ENCODE peak calls at places on chromosome 1, in nine cellular contexts. One of them, this sample, is unnamed.

GRCh38 chr1:3179471-3179870 is 110.5 kb downstream of the PRDM16 start:
- DNase-seq in astrocyte of the spinal cord: no peak
- DNase-seq in tibial artery: no peak
- DNase-seq in sigmoid colon: no peak
- DNase-seq in GM12865: no peak
- DNase-seq in heart left ventricle: no peak
- DNase-seq in cardiac fibroblast: no peak
- DNase-seq in lower lobe of right lung: no peak
- DNase-seq in esophagus muscularis mucosa: no peak
- DNase-seq in this sample: no peak

GRCh38 chr1:190849346-190849745 is 371.7 kb upstream of the BRINP3 start:
- DNase-seq in astrocyte of the spinal cord: no peak
- DNase-seq in tibial artery: no peak
- DNase-seq in sigmoid colon: no peak
- DNase-seq in GM12865: no peak
- DNase-seq in heart left ventricle: no peak
- DNase-seq in cardiac fibroblast: no peak
- DNase-seq in lower lobe of right lung: no peak
- DNase-seq in esophagus muscularis mucosa: no peak
- DNase-seq in this sample: no peak

GRCh38 chr1:108537976-108538375 is 21.9 kb upstream of the EEIG2 start:
- DNase-seq in astrocyte of the spinal cord: no peak
- DNase-seq in tibial artery: no peak
- DNase-seq in sigmoid colon: no peak
- DNase-seq in GM12865: no peak
- DNase-seq in heart left ventricle: no peak
- DNase-seq in cardiac fibroblast: peak
- DNase-seq in lower lobe of right lung: no peak
- DNase-seq in esophagus muscularis mucosa: no peak
- DNase-seq in this sample: no peak

GRCh38 chr1:89309828-89310227 is 37.2 kb upstream of the GBP5 start:
- DNase-seq in astrocyte of the spinal cord: no peak
- DNase-seq in tibial artery: no peak
- DNase-seq in sigmoid colon: no peak
- DNase-seq in GM12865: no peak
- DNase-seq in heart left ventricle: no peak
- DNase-seq in cardiac fibroblast: no peak
- DNase-seq in lower lobe of right lung: no peak
- DNase-seq in esophagus muscularis mucosa: no peak
- DNase-seq in this sample: no peak

GRCh38 chr1:184272178-184272866 is 114.5 kb upstream of the C1orf21 start:
- DNase-seq in astrocyte of the spinal cord: peak
- DNase-seq in tibial artery: no peak
- DNase-seq in sigmoid colon: no peak
- DNase-seq in GM12865: no peak
- DNase-seq in heart left ventricle: no peak
- DNase-seq in cardiac fibroblast: no peak
- DNase-seq in lower lobe of right lung: no peak
- DNase-seq in esophagus muscularis mucosa: no peak
- DNase-seq in this sample: no peak

GRCh38 chr1:38084700-38085099 is 38.1 kb upstream of the POU3F1 start:
- DNase-seq in astrocyte of the spinal cord: no peak
- DNase-seq in tibial artery: no peak
- DNase-seq in sigmoid colon: no peak
- DNase-seq in GM12865: no peak
- DNase-seq in heart left ventricle: no peak
- DNase-seq in cardiac fibroblast: no peak
- DNase-seq in lower lobe of right lung: no peak
- DNase-seq in esophagus muscularis mucosa: no peak
- DNase-seq in this sample: no peak

GRCh38 chr1:37477198-37477931 is 3.0 kb downstream of the ZC3H12A start:
- DNase-seq in astrocyte of the spinal cord: peak
- DNase-seq in tibial artery: no peak
- DNase-seq in sigmoid colon: no peak
- DNase-seq in GM12865: peak
- DNase-seq in heart left ventricle: no peak
- DNase-seq in cardiac fibroblast: peak
- DNase-seq in lower lobe of right lung: peak
- DNase-seq in esophagus muscularis mucosa: no peak
- DNase-seq in this sample: no peak

GRCh38 chr1:87362834-87363426 is 34.2 kb downstream of the LMO4 start:
- DNase-seq in astrocyte of the spinal cord: no peak
- DNase-seq in tibial artery: no peak
- DNase-seq in sigmoid colon: no peak
- DNase-seq in GM12865: no peak
- DNase-seq in heart left ventricle: no peak
- DNase-seq in cardiac fibroblast: no peak
- DNase-seq in lower lobe of right lung: no peak
- DNase-seq in esophagus muscularis mucosa: no peak
- DNase-seq in this sample: no peak

GRCh38 chr1:50704126-50704525 is 255.9 kb downstream of the FAF1 start:
- DNase-seq in astrocyte of the spinal cord: peak
- DNase-seq in tibial artery: no peak
- DNase-seq in sigmoid colon: no peak
- DNase-seq in GM12865: peak
- DNase-seq in heart left ventricle: no peak
- DNase-seq in cardiac fibroblast: peak
- DNase-seq in lower lobe of right lung: no peak
- DNase-seq in esophagus muscularis mucosa: no peak
- DNase-seq in this sample: no peak

GRCh38 chr1:223142795-223143759 is at the start of gene TLR5:
- DNase-seq in astrocyte of the spinal cord: peak
- DNase-seq in tibial artery: peak
- DNase-seq in sigmoid colon: peak
- DNase-seq in GM12865: peak
- DNase-seq in heart left ventricle: peak
- DNase-seq in cardiac fibroblast: peak
- DNase-seq in lower lobe of right lung: peak
- DNase-seq in esophagus muscularis mucosa: peak
- DNase-seq in this sample: peak

DNA sequence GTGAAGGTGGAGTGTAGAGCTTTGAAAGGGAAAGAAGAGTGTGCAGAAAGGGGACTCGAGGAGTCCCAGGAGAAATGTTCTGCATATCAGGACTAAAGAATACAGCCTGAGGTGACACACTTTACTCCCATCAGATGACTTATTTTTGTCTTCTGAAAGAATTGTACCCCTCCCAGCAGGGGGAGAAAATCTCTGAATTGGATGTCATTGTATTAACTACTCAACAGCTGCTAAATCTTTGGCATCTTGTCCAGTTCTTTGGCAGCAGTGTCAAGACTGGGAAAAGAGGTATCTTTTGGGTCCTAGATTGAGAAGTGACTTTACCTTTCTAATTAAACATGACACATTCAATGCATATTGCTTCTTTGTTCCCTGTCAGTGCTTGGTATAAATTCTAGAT is 18.9 kb downstream of the UBE4B start:
- DNase-seq in astrocyte of the spinal cord: no peak
- DNase-seq in tibial artery: no peak
- DNase-seq in sigmoid colon: no peak
- DNase-seq in GM12865: no peak
- DNase-seq in heart left ventricle: no peak
- DNase-seq in cardiac fibroblast: no peak
- DNase-seq in lower lobe of right lung: no peak
- DNase-seq in esophagus muscularis mucosa: no peak
- DNase-seq in this sample: no peak
- TF ChIP-seq CTCF in astrocyte of the spinal cord: no peak
- TF ChIP-seq CTCF in tibial artery: no peak
- TF ChIP-seq CTCF in sigmoid colon: no peak
- TF ChIP-seq CTCF in GM12865: no peak
- TF ChIP-seq CTCF in heart left ventricle: no peak
- TF ChIP-seq CTCF in cardiac fibroblast: no peak
- TF ChIP-seq CTCF in lower lobe of right lung: no peak
- TF ChIP-seq CTCF in esophagus muscularis mucosa: no peak
- TF ChIP-seq CTCF in this sample: no peak

GRCh38 chr1:178101654-178102053 is 7.8 kb downstream of the RASAL2 start:
- DNase-seq in astrocyte of the spinal cord: no peak
- DNase-seq in tibial artery: no peak
- DNase-seq in sigmoid colon: no peak
- DNase-seq in GM12865: no peak
- DNase-seq in heart left ventricle: no peak
- DNase-seq in cardiac fibroblast: peak
- DNase-seq in lower lobe of right lung: no peak
- DNase-seq in esophagus muscularis mucosa: no peak
- DNase-seq in this sample: no peak
- TF ChIP-seq CTCF in astrocyte of the spinal cord: no peak
- TF ChIP-seq CTCF in tibial artery: no peak
- TF ChIP-seq CTCF in sigmoid colon: no peak
- TF ChIP-seq CTCF in GM12865: no peak
- TF ChIP-seq CTCF in heart left ventricle: no peak
- TF ChIP-seq CTCF in cardiac fibroblast: no peak
- TF ChIP-seq CTCF in lower lobe of right lung: no peak
- TF ChIP-seq CTCF in esophagus muscularis mucosa: no peak
- TF ChIP-seq CTCF in this sample: no peak

GRCh38 chr1:116458695-116459094 is 85.7 kb downstream of the ATP1A1 start:
- DNase-seq in astrocyte of the spinal cord: no peak
- DNase-seq in tibial artery: no peak
- DNase-seq in sigmoid colon: no peak
- DNase-seq in GM12865: no peak
- DNase-seq in heart left ventricle: no peak
- DNase-seq in cardiac fibroblast: no peak
- DNase-seq in lower lobe of right lung: no peak
- DNase-seq in esophagus muscularis mucosa: peak
- DNase-seq in this sample: no peak

GRCh38 chr1:116462722-116463121 is 89.7 kb downstream of the ATP1A1 start:
- DNase-seq in astrocyte of the spinal cord: no peak
- DNase-seq in tibial artery: no peak
- DNase-seq in sigmoid colon: no peak
- DNase-seq in GM12865: no peak
- DNase-seq in heart left ventricle: no peak
- DNase-seq in cardiac fibroblast: no peak
- DNase-seq in lower lobe of right lung: no peak
- DNase-seq in esophagus muscularis mucosa: no peak
- DNase-seq in this sample: no peak

GRCh38 chr1:116460261-116460660 is 87.2 kb downstream of the ATP1A1 start:
- DNase-seq in astrocyte of the spinal cord: no peak
- DNase-seq in tibial artery: no peak
- DNase-seq in sigmoid colon: no peak
- DNase-seq in GM12865: no peak
- DNase-seq in heart left ventricle: no peak
- DNase-seq in cardiac fibroblast: peak
- DNase-seq in lower lobe of right lung: no peak
- DNase-seq in esophagus muscularis mucosa: peak
- DNase-seq in this sample: no peak

GRCh38 chr1:116461723-116462122 is 88.7 kb downstream of the ATP1A1 start:
- DNase-seq in astrocyte of the spinal cord: no peak
- DNase-seq in tibial artery: no peak
- DNase-seq in sigmoid colon: no peak
- DNase-seq in GM12865: no peak
- DNase-seq in heart left ventricle: no peak
- DNase-seq in cardiac fibroblast: no peak
- DNase-seq in lower lobe of right lung: no peak
- DNase-seq in esophagus muscularis mucosa: peak
- DNase-seq in this sample: no peak

DNA sequence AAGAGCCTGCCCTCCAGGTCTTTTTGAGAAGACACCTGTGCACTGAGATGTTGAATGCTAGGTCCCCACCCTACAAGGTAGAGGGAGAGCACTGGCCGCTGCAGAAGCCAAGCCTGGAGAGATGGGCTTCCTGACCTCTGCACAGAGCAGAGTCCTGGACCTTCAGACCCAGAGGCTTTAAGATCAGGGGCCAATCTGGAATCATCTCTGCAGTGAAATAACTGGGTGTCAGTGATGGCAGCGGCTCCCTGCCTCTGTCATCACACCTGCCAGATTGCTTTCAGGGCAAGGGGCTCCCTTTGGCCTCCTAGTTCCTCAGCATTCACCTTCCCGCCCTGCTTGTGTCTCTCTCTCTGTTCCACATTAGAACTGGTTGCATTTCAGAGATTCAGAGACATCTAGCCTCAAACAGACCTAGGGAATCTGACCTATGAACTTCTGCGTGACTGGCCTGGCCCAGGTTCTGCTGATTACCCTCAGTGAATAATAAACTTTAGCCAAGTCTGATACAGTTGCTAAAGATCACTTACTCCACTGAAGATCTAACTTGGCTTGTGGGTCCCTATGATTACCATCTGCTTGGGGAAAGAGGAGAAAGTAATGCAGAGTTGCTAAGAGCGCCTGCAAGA is 87.8 kb downstream of the ATP1A1 start:
- DNase-seq in astrocyte of the spinal cord: no peak
- DNase-seq in tibial artery: no peak
- DNase-seq in sigmoid colon: no peak
- DNase-seq in GM12865: no peak
- DNase-seq in heart left ventricle: no peak
- DNase-seq in cardiac fibroblast: no peak
- DNase-seq in lower lobe of right lung: no peak
- DNase-seq in esophagus muscularis mucosa: peak
- DNase-seq in this sample: peak
- TF ChIP-seq CTCF in astrocyte of the spinal cord: no peak
- TF ChIP-seq CTCF in tibial artery: no peak
- TF ChIP-seq CTCF in sigmoid colon: no peak
- TF ChIP-seq CTCF in GM12865: no peak
- TF ChIP-seq CTCF in heart left ventricle: no peak
- TF ChIP-seq CTCF in cardiac fibroblast: no peak
- TF ChIP-seq CTCF in lower lobe of right lung: no peak
- TF ChIP-seq CTCF in esophagus muscularis mucosa: no peak
- TF ChIP-seq CTCF in this sample: no peak

GRCh38 chr1:228263636-228264035 is 55.8 kb downstream of the OBSCN start:
- DNase-seq in astrocyte of the spinal cord: no peak
- DNase-seq in tibial artery: no peak
- DNase-seq in sigmoid colon: no peak
- DNase-seq in GM12865: no peak
- DNase-seq in heart left ventricle: no peak
- DNase-seq in cardiac fibroblast: no peak
- DNase-seq in lower lobe of right lung: no peak
- DNase-seq in esophagus muscularis mucosa: peak
- DNase-seq in this sample: no peak

GRCh38 chr1:228264100-228264816 is 56.4 kb downstream of the OBSCN start:
- DNase-seq in astrocyte of the spinal cord: no peak
- DNase-seq in tibial artery: no peak
- DNase-seq in sigmoid colon: peak
- DNase-seq in GM12865: no peak
- DNase-seq in heart left ventricle: no peak
- DNase-seq in cardiac fibroblast: no peak
- DNase-seq in lower lobe of right lung: no peak
- DNase-seq in esophagus muscularis mucosa: no peak
- DNase-seq in this sample: peak

GRCh38 chr1:228262475-228262874 is 54.6 kb downstream of the OBSCN start:
- DNase-seq in astrocyte of the spinal cord: no peak
- DNase-seq in tibial artery: no peak
- DNase-seq in sigmoid colon: no peak
- DNase-seq in GM12865: no peak
- DNase-seq in heart left ventricle: no peak
- DNase-seq in cardiac fibroblast: no peak
- DNase-seq in lower lobe of right lung: no peak
- DNase-seq in esophagus muscularis mucosa: no peak
- DNase-seq in this sample: no peak

GRCh38 chr1:228267962-228268890 is 60.4 kb downstream of the OBSCN start:
- DNase-seq in astrocyte of the spinal cord: no peak
- DNase-seq in tibial artery: no peak
- DNase-seq in sigmoid colon: no peak
- DNase-seq in GM12865: no peak
- DNase-seq in heart left ventricle: peak
- DNase-seq in cardiac fibroblast: no peak
- DNase-seq in lower lobe of right lung: no peak
- DNase-seq in esophagus muscularis mucosa: no peak
- DNase-seq in this sample: peak

DNA sequence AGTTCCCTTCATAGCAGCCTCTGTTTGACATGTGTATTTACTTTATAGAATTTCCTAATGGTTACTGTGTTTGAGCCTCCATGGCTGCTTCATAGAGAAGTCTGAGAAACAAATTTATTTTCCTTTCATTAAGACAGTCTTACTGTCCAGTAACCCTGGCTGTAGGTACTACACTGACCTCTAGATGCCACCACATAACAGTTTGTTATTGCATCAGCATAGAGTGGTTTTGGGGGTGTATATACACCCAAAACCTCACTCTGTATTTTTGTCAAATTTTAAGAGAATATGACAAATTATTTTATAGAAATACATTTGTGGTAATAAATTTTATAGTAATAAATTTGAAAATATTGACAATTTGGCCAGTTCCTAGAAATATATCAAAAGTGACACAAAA is 57.3 kb downstream of the OBSCN start:
- DNase-seq in astrocyte of the spinal cord: no peak
- DNase-seq in tibial artery: no peak
- DNase-seq in sigmoid colon: no peak
- DNase-seq in GM12865: no peak
- DNase-seq in heart left ventricle: no peak
- DNase-seq in cardiac fibroblast: peak
- DNase-seq in lower lobe of right lung: no peak
- DNase-seq in esophagus muscularis mucosa: no peak
- DNase-seq in this sample: no peak
- TF ChIP-seq CTCF in astrocyte of the spinal cord: no peak
- TF ChIP-seq CTCF in tibial artery: no peak
- TF ChIP-seq CTCF in sigmoid colon: no peak
- TF ChIP-seq CTCF in GM12865: no peak
- TF ChIP-seq CTCF in heart left ventricle: no peak
- TF ChIP-seq CTCF in cardiac fibroblast: peak
- TF ChIP-seq CTCF in lower lobe of right lung: peak
- TF ChIP-seq CTCF in esophagus muscularis mucosa: no peak
- TF ChIP-seq CTCF in this sample: peak

This sample was measured in osteocyte.